ENCODE peak calls at places on chromosome 9, in six cellular contexts. Y, N, Q, D, O and T are unnamed samples.
A peak's percentile ranks its signal among the peaks of the same experiment; 100 is the strongest.

GRCh38 chr9:130053109-130053503 is 600 bp upstream of the GPR107 start:
- DNase-seq in Y (no peak), N (no peak), Q (no peak), D (no peak), O (no peak), T (no peak)

GRCh38 chr9:88651682-88652633 is 117.0 kb downstream of the NXNL2 start:
- DNase-seq in Y (no peak), N (peak; percentile 62), Q (peak; percentile 79), D (peak; percentile 85), O (no peak), T (peak; percentile 39)

GRCh38 chr9:123669355-123669754 is 260.6 kb downstream of the DENND1A start:
- DNase-seq in Y (no peak), N (no peak), Q (no peak), D (no peak), O (no peak), T (no peak)

GRCh38 chr9:36575411-36575882 is 2.8 kb downstream of the MELK start:
- DNase-seq in Y (no peak), N (no peak), Q (no peak), D (no peak), O (no peak), T (no peak)

GRCh38 chr9:95670122-95670521 is 153.4 kb upstream of the PTCH1 start:
- DNase-seq in Y (no peak), N (no peak), Q (no peak), D (no peak), O (no peak), T (no peak)

GRCh38 chr9:92489209-92489608 is 6.9 kb upstream of the ASPN start:
- DNase-seq in Y (no peak), N (no peak), Q (no peak), D (no peak), O (no peak), T (no peak)

GRCh38 chr9:18979367-18979766 is 53.6 kb downstream of the SAXO1 start:
- DNase-seq in Y (no peak), N (no peak), Q (no peak), D (no peak), O (no peak), T (no peak)

GRCh38 chr9:74838351-74838750 is 49.4 kb downstream of the TRPM6 start:
- DNase-seq in Y (no peak), N (no peak), Q (no peak), D (no peak), O (no peak), T (no peak)

GRCh38 chr9:107600060-107600573 is 110.5 kb upstream of the KLF4 start:
- DNase-seq in Y (no peak), N (no peak), Q (peak; percentile 57), D (peak; percentile 66), O (no peak), T (no peak)

GRCh38 chr9:27195191-27195590 is 86.2 kb downstream of the TEK start:
- DNase-seq in Y (no peak), N (no peak), Q (no peak), D (no peak), O (no peak), T (no peak)